ENCODE peak calls at places on chromosomes 7 and 10, in four cellular contexts. O, E, V and T are unnamed samples.
A peak's percentile ranks its signal among the peaks of the same experiment; 100 is the strongest.

GRCh38 chr10:6176691-6177231 is 26.0 kb upstream of the PFKFB3 start:
- DNase-seq in E (no peak), V (peak; percentile 14), O (no peak), T (no peak)

GRCh38 chr7:154587812-154588211 is 415.1 kb downstream of the PAXIP1 start:
- DNase-seq in O (no peak), V (no peak), E (no peak), T (no peak)

GRCh38 chr10:43444313-43444712 is 7.4 kb downstream of the ZNF487 start:
- DNase-seq in V (no peak), E (no peak), O (no peak), T (no peak)

GRCh38 chr7:32586291-32587221 is 91.3 kb downstream of the AVL9 start:
- DNase-seq in V (peak; percentile 76), E (no peak), O (no peak), T (no peak)

GRCh38 chr10:14676732-14677131 is 98.0 kb downstream of the FAM107B start:
- DNase-seq in O (no peak), V (no peak), E (no peak), T (no peak)

GRCh38 chr7:30155481-30155880 is 20.7 kb downstream of the MTURN start:
- DNase-seq in V (no peak), E (no peak), O (no peak), T (no peak)

GRCh38 chr7:5827755-5828154 is 46.3 kb upstream of the RNF216 start:
- DNase-seq in E (no peak), O (peak; percentile 42), V (no peak), T (peak; percentile 53)

GRCh38 chr10:62818426-62819011 is 2.4 kb upstream of the EGR2 start:
- DNase-seq in O (peak; percentile 59), V (no peak), E (no peak), T (peak; percentile 73)

GRCh38 chr7:13903997-13904396 is 85.5 kb downstream of the ETV1 start:
- DNase-seq in E (no peak), V (no peak), O (no peak), T (no peak)

DNA sequence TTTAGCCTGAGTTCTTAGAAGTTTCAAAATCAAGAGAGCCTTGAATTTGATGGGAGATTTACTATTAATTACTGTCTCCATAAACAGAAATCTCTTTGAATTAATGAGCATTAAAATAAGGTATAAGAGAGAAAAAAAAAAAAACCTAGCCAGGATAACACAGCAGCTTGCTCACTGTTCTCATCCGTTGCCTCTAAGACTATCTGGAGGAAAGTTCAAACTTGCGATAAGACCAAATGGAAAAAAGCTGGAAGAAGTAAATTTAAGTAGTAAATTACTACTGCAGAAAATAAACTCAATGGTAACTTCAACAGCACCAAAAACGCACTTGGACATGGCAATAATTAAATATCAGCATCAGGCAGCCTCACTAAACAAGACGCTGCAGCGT is 36.7 kb downstream of the GNA12 start:
- DNase-seq in V (no peak), E (no peak), O (no peak), T (no peak)
- H3K4me1 ChIP-seq in V (peaks cover 32% of the 10 kb centered on the region), E (peaks cover 23% of the 10 kb centered on the region), O (peaks cover 10% of the 10 kb centered on the region), T (peaks cover 64% of the 10 kb centered on the region)

DNA sequence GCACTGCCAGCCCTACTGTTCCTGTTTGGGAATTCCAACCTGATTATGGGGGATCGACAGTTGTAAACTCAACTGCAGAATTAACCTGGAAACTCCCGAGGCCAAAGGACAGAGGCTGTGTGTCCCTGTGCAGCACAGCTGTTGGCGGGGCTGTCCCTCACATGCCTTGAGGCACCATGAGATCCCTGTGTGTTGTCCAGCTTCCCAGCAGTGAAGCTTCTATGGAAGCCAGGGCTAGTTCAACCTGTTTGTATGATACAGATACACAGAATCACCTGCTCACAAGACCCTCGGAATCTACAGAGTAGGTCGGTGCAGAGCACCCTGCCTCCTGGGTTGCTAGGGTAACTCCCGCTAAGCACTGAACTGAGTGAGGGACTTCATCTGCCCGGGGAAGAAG is 61.0 kb upstream of the EFCAB10 start:
- DNase-seq in E (no peak), O (no peak), V (no peak), T (no peak)
- H3K4me1 ChIP-seq in E (no peaks in the 10 kb centered on the region), O (peaks cover 5% of the 10 kb centered on the region), V (no peaks in the 10 kb centered on the region), T (peaks cover 66% of the 10 kb centered on the region)

DNA sequence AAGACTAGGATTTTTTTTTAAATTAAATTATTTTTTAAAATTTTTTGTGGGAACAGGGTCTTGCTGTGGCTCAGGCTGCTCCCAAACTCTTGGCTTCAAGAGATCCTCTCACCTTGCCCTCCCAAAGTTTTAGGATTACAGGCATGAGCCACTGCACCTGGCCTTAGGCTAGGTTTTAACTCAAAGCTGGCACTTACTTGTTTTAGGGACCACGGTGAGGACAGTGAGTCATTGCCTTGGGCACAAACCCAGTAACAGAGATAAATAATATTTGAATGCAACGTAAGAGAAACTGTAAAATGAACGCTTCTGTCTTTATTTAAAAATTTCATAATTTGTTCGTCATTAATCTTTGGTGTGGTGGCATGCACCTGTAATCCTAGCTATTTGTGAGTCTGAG is 96.6 kb downstream of the GATA3 start:
- DNase-seq in O (no peak), V (no peak), E (no peak), T (no peak)
- H3K4me1 ChIP-seq in O (no peaks in the 10 kb centered on the region), V (peaks cover 10% of the 10 kb centered on the region), E (no peaks in the 10 kb centered on the region), T (peaks cover 5% of the 10 kb centered on the region)

GRCh38 chr10:124625831-124626238 is 118.3 kb downstream of the FAM53B start:
- DNase-seq in E (no peak), V (no peak), O (no peak), T (no peak)

GRCh38 chr10:124628676-124629021 is 115.5 kb downstream of the FAM53B start:
- DNase-seq in V (no peak), O (no peak), E (no peak), T (no peak)

GRCh38 chr10:124627851-124628675 is 116.1 kb downstream of the FAM53B start:
- DNase-seq in O (no peak), E (no peak), V (no peak), T (no peak)

GRCh38 chr10:124624875-124625274 is 119.3 kb downstream of the FAM53B start:
- DNase-seq in O (no peak), E (no peak), V (no peak), T (no peak)

DNA sequence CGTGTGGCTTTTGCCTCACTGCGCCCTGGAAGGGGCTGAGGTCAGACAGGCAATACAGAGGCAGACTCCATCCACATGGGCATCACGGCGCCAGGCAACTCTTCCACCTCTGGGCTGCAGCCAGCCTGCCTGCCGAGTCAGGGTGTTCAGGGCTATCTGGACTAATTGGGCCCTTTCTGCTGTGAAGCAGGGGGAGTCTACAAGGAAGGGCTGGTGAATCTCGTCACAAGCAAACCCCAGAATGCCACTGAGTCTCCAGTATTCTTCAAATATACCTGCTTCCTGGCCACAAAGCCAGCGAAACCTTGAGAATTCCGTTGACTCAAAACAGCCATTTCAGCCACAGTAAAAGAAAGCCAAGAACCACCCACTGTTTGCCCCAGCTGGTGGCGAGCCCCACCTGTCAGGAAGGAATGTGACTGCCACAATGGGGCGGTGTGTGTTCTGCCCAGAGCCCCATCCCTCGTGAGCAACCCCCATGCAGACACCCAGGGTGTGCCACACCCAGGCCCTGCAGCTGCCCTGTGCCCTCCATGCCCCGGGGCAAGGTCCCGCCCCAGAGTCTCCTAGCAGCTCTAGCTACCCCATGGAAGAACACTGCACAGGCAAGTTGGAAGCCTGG is 117.3 kb downstream of the FAM53B start:
- DNase-seq in E (no peak), V (no peak), O (peak; percentile 85), T (peak; percentile 54)
- H3K4me1 ChIP-seq in E (peaks cover 80% of the 10 kb centered on the region), V (no peaks in the 10 kb centered on the region), O (peaks cover 24% of the 10 kb centered on the region), T (peaks cover 12% of the 10 kb centered on the region)

DNA sequence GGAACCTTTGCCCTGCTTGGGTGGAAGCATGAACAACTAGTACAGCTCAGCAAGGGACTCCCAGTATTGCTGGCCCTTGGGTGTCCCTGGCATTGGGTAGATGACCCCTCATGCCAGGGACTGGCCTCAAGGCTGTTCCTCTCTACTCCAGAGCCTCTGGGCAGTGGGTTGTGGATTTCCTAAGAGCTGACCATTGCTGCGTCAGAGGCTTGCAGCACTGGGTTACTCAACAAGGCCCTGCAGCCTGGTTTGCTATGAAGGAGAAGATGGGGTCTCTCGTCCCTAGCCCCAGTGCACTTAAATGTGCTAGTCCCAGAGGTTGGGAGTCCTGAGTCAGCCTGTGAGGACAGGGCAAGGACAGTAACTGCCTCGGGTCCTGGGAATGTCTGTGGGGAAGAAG is 2.5 kb downstream of the VSIR start:
- DNase-seq in O (peak; percentile 39), E (no peak), V (no peak), T (no peak)
- H3K4me1 ChIP-seq in O (peaks cover 65% of the 10 kb centered on the region), E (peaks cover 85% of the 10 kb centered on the region), V (peaks cover 79% of the 10 kb centered on the region), T (no peaks in the 10 kb centered on the region)